ENCODE peak calls at places on chromosomes 2 and 18, in seven cellular contexts. W is BJ; Z is psoas muscle; O is cardiac muscle cell; G is hepatocyte; M is CD8-positive, alpha-beta memory T cell; Y is SK-N-SH. Q is an unnamed sample.

GRCh38 chr18:45441110-45441842 is 174.0 kb upstream of the SLC14A2 start:
- DNase-seq in W (no peak), G (no peak), M (no peak), Z (no peak), Y (no peak), O (no peak), Q (no peak)

GRCh38 chr2:96773922-96774321 is 13.2 kb downstream of the CNNM4 start:
- DNase-seq in M (peak; percentile 63), Z (no peak), O (no peak), Y (no peak), G (no peak), W (no peak), Q (peak; percentile 38)

GRCh38 chr2:159078443-159078842 is 110.0 kb downstream of the TANC1 start:
- DNase-seq in Z (no peak), Y (no peak), W (no peak), M (no peak), O (no peak), G (no peak), Q (no peak)

GRCh38 chr18:4854664-4855063 is 342.4 kb downstream of the AKAIN1 start:
- DNase-seq in Z (no peak), M (no peak), O (no peak), Y (no peak), W (no peak), G (no peak), Q (no peak)

GRCh38 chr2:145043399-145043834 is 523.5 kb upstream of the ZEB2 start:
- DNase-seq in M (no peak), W (no peak), O (no peak), Z (no peak), G (no peak), Y (peak; percentile 2), Q (no peak)

GRCh38 chr2:96186562-96186961 is 22.1 kb downstream of the STARD7 start:
- DNase-seq in Y (no peak), G (no peak), M (no peak), W (no peak), Z (no peak), O (no peak), Q (no peak)

GRCh38 chr2:10344105-10345066 is 41.7 kb downstream of the HPCAL1 start:
- DNase-seq in O (no peak), M (no peak), G (no peak), Z (no peak), Y (peak; percentile 93), W (no peak), Q (no peak)

GRCh38 chr2:43067254-43068052 is 159.0 kb downstream of the ZFP36L2 start:
- DNase-seq in W (no peak), M (no peak), Z (no peak), Y (peak; percentile 60), O (no peak), G (no peak), Q (no peak)

GRCh38 chr2:10913501-10914271 is 2.0 kb downstream of the KCNF1 start:
- DNase-seq in Y (no peak), Z (no peak), W (no peak), O (no peak), M (no peak), G (no peak), Q (no peak)

GRCh38 chr18:78638889-78639596 is 340.6 kb upstream of the SALL3 start:
- DNase-seq in W (no peak), Y (no peak), Z (no peak), G (no peak), M (no peak), O (no peak), Q (no peak)

GRCh38 chr2:30663806-30664205 is 143.4 kb downstream of the CAPN13 start:
- DNase-seq in G (no peak), W (no peak), O (no peak), Z (no peak), Y (no peak), M (no peak), Q (no peak)

GRCh38 chr2:53593891-53594585 is 173.6 kb upstream of the CHAC2 start:
- DNase-seq in O (no peak), Y (no peak), W (peak; percentile 4), Z (no peak), G (no peak), M (no peak), Q (no peak)

GRCh38 chr2:79627237-79627636 is 114.4 kb downstream of the CTNNA2 start:
- DNase-seq in O (no peak), G (no peak), M (no peak), Y (no peak), W (no peak), Z (no peak), Q (no peak)

GRCh38 chr2:162012565-162012869 is 61.5 kb downstream of the DPP4 start:
- DNase-seq in O (no peak), W (no peak), Y (no peak), G (no peak), M (no peak), Z (no peak), Q (no peak)

GRCh38 chr2:241492174-241492565 is 16.2 kb downstream of the STK25 start:
- DNase-seq in W (no peak), G (no peak), O (no peak), Y (no peak), Z (no peak), M (no peak), Q (no peak)

GRCh38 chr2:241495172-241496002 is 13.0 kb downstream of the STK25 start:
- DNase-seq in G (no peak), Z (no peak), Y (no peak), O (peak; percentile 10), M (no peak), W (no peak), Q (no peak)

GRCh38 chr2:241496003-241496707 is 12.2 kb downstream of the STK25 start:
- DNase-seq in Z (no peak), G (no peak), M (no peak), O (no peak), Y (no peak), W (no peak), Q (no peak)

GRCh38 chr2:241493092-241493491 is 15.3 kb downstream of the STK25 start:
- DNase-seq in W (no peak), Z (no peak), G (no peak), Y (no peak), O (no peak), M (no peak), Q (no peak)

GRCh38 chr2:241494311-241494908 is 14.0 kb downstream of the STK25 start:
- DNase-seq in M (no peak), G (no peak), Y (no peak), Z (no peak), W (no peak), O (no peak), Q (no peak)
- H3K4me3 ChIP-seq in M (no peak overlapping the region), G (no peak overlapping the region), Y (no peak overlapping the region), Z (no peak overlapping the region), W (no peak overlapping the region), O (no peak overlapping the region), Q (no peak overlapping the region)

GRCh38 chr18:67511840-67512239 is 4.7 kb downstream of the DSEL start:
- DNase-seq in Z (no peak), Y (no peak), W (no peak), M (no peak), O (no peak), G (no peak), Q (no peak)
- H3K4me3 ChIP-seq in Z (no peak overlapping the region), Y (no peak overlapping the region), W (no peak overlapping the region), M (no peak overlapping the region), O (no peak overlapping the region), G (no peak overlapping the region), Q (no peak overlapping the region)

DNA sequence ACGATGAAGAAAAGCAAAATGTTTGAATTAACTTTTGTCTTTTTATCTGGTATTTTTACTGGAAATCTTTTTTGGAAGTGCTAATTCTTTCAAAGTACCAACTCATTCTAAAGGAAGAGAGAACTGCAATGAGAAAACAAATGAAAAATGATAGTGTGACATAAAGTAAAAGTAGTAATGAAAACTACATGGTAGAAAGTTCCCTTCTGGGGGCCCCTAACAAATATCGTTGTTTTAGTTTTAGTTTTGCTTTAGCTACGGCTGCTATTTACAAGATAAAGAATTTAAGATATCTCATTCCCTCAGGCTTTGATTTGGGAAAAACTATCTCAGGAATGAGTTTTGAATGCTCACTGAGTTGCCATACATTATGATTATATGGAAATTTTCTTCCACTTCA is 161.4 kb downstream of the XIRP2 start:
- DNase-seq in M (no peak), W (no peak), G (no peak), O (no peak), Y (no peak), Z (no peak), Q (no peak)
- H3K4me3 ChIP-seq in M (no peak overlapping the region), W (no peak overlapping the region), G (no peak overlapping the region), O (no peak overlapping the region), Y (no peak overlapping the region), Z (no peak overlapping the region), Q (no peak overlapping the region)

DNA sequence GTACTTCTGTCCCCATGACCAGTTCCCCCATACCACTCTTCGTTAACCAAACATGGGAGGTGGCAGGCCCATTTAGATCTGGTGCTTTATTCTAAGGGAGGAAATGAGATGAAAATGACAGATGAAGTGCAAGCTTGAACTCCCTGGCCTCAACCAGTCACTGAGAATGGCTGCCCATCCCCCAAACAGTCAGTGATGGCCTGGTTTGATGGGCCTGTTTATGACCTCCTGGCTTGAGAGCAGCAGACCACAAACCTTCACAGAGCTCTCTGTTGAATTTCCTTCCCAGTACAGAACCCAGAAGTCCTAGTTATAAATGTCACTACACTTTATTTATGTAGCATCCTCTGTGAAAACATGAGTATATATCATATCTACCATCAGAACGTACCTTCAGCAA is 31.1 kb downstream of the EPAS1 start:
- DNase-seq in Y (no peak), Z (no peak), G (no peak), O (no peak), W (no peak), M (no peak), Q (no peak)
- H3K4me3 ChIP-seq in Y (no peak overlapping the region), Z (no peak overlapping the region), G (no peak overlapping the region), O (no peak overlapping the region), W (no peak overlapping the region), M (no peak overlapping the region), Q (no peak overlapping the region)

GRCh38 chr2:38960609-38961320 is 71.1 kb downstream of the ARHGEF33 start:
- DNase-seq in Z (no peak), O (no peak), G (no peak), Y (no peak), W (no peak), M (no peak), Q (no peak)
- H3K4me3 ChIP-seq in Z (peak overlapping the region; percentile 62), O (no peak overlapping the region), G (no peak overlapping the region), Y (no peak overlapping the region), W (peak overlapping the region; percentile 27), M (no peak overlapping the region), Q (peak overlapping the region; percentile 48)

GRCh38 chr2:56741601-56742102 is 557.9 kb downstream of the CCDC85A start:
- DNase-seq in Y (peak; percentile 0), W (peak; percentile 65), Z (no peak), M (no peak), O (peak; percentile 5), G (peak; percentile 72), Q (no peak)
- H3K4me3 ChIP-seq in Y (peak overlapping the region; percentile 37), W (peak overlapping the region; percentile 20), Z (no peak overlapping the region), M (no peak overlapping the region), O (no peak overlapping the region), G (no peak overlapping the region), Q (no peak overlapping the region)

Q was measured in effector memory CD4-positive, alpha-beta T cell.